ENCODE peak calls at places on chromosomes 4 and X, in seven cellular contexts. Y, P, K, I, X, U and C are unnamed samples.

GRCh38 chr4:152594981-152595916 is 59.4 kb upstream of the FBXW7 start:
- DNase-seq in Y (peak; percentile 10), P (no peak), K (peak; percentile 89), I (no peak), X (peak; percentile 24), U (no peak), C (no peak)

GRCh38 chrX:24376403-24376802 is 16.0 kb downstream of the SUPT20HL1 start:
- DNase-seq in Y (no peak), P (no peak), K (no peak), I (no peak), X (no peak), U (no peak), C (no peak)

GRCh38 chrX:39764441-39764914 is 333.3 kb downstream of the BCOR start:
- DNase-seq in Y (no peak), P (no peak), K (peak; percentile 71), I (no peak), X (no peak), U (no peak), C (no peak)

GRCh38 chr4:11426716-11427115 is 2.0 kb downstream of the HS3ST1 start:
- DNase-seq in Y (no peak), P (no peak), K (no peak), I (no peak), X (no peak), U (no peak), C (no peak)

GRCh38 chrX:9942086-9942485 is 25.1 kb upstream of the CLDN34 start:
- DNase-seq in Y (no peak), P (no peak), K (no peak), I (no peak), X (no peak), U (no peak), C (no peak)

GRCh38 chrX:46757593-46757992 is 1.3 kb downstream of the SLC9A7 start:
- DNase-seq in Y (no peak), P (no peak), K (no peak), I (no peak), X (peak; percentile 70), U (no peak), C (no peak)

GRCh38 chr4:24470681-24471622 is 113.4 kb downstream of the DHX15 start:
- DNase-seq in Y (peak; percentile 27), P (peak; percentile 73), K (no peak), I (peak; percentile 45), X (peak; percentile 7), U (peak; percentile 49), C (peak; percentile 71)

GRCh38 chr4:73777612-73778011 is 37.2 kb downstream of the CXCL8 start:
- DNase-seq in Y (no peak), P (no peak), K (no peak), I (no peak), X (peak; percentile 47), U (no peak), C (no peak)

GRCh38 chr4:1524761-1525160 is 118.5 kb upstream of the NKX1-1 start:
- DNase-seq in Y (no peak), P (no peak), K (no peak), I (peak; percentile 10), X (no peak), U (peak; percentile 4), C (no peak)

GRCh38 chr4:83413676-83414075 is 41.9 kb downstream of the HELQ start:
- DNase-seq in Y (no peak), P (no peak), K (no peak), I (no peak), X (no peak), U (no peak), C (no peak)

GRCh38 chr4:8048856-8049686 is 109.4 kb upstream of the AFAP1 start:
- DNase-seq in Y (no peak), P (no peak), K (peak; percentile 10), I (no peak), X (no peak), U (no peak), C (no peak)

GRCh38 chrX:122303761-122304160 is 880.3 kb upstream of the GRIA3 start:
- DNase-seq in Y (no peak), P (no peak), K (no peak), I (no peak), X (no peak), U (no peak), C (no peak)

GRCh38 chrX:39759526-39760224 is 338.1 kb downstream of the BCOR start:
- DNase-seq in Y (no peak), P (peak; percentile 73), K (peak; percentile 62), I (peak; percentile 52), X (peak; percentile 19), U (no peak), C (no peak)

GRCh38 chr4:100696531-100696930 is 178.7 kb upstream of the EMCN start:
- DNase-seq in Y (no peak), P (no peak), K (no peak), I (no peak), X (no peak), U (no peak), C (no peak)